ENCODE peak calls at places on chromosomes 13 and 19, in eight cellular contexts. K, O, G, Z, B, R, J and C are unnamed samples.

GRCh38 chr13:56720841-56721240 is 419.9 kb upstream of the PRR20A start:
- DNase-seq in K (no peak), O (no peak), G (no peak), Z (no peak), B (no peak), R (no peak), J (no peak), C (no peak)

GRCh38 chr13:44273991-44274810 is 99.4 kb upstream of the SERP2 start:
- DNase-seq in K (no peak), O (no peak), G (peak; percentile 77), Z (no peak), B (no peak), R (peak; percentile 29), J (peak; percentile 94), C (no peak)

GRCh38 chr13:23673354-23673753 is 103.1 kb downstream of the TNFRSF19 start:
- DNase-seq in K (no peak), O (no peak), G (peak; percentile 99), Z (no peak), B (no peak), R (no peak), J (peak; percentile 99), C (no peak)

GRCh38 chr19:32526895-32527294 is 54.1 kb upstream of the PDCD5 start:
- DNase-seq in K (no peak), O (no peak), G (no peak), Z (no peak), B (no peak), R (no peak), J (no peak), C (no peak)

GRCh38 chr19:49857834-49858590 is 7.1 kb downstream of the PTOV1 start:
- DNase-seq in K (no peak), O (no peak), G (no peak), Z (no peak), B (no peak), R (no peak), J (no peak), C (no peak)

GRCh38 chr13:44516771-44517170 is 59.4 kb downstream of the TSC22D1 start:
- DNase-seq in K (no peak), O (peak; percentile 48), G (no peak), Z (no peak), B (no peak), R (no peak), J (no peak), C (no peak)

GRCh38 chr19:8320564-8321066 is 560 bp downstream of the NDUFA7 start:
- DNase-seq in K (no peak), O (no peak), G (no peak), Z (no peak), B (no peak), R (no peak), J (no peak), C (no peak)

GRCh38 chr13:105587786-105588185 is 947.7 kb downstream of the EFNB2 start:
- DNase-seq in K (no peak), O (no peak), G (peak; percentile 2), Z (peak; percentile 77), B (peak; percentile 59), R (no peak), J (no peak), C (no peak)

GRCh38 chr19:46489445-46490272 is 6.0 kb downstream of the PNMA8B start:
- DNase-seq in K (peak; percentile 55), O (no peak), G (peak; percentile 62), Z (no peak), B (no peak), R (no peak), J (peak; percentile 56), C (no peak)

GRCh38 chr13:20331949-20332348 is 99.8 kb upstream of the GJB6 start:
- DNase-seq in K (no peak), O (no peak), G (no peak), Z (no peak), B (no peak), R (no peak), J (no peak), C (no peak)

GRCh38 chr19:1037553-1038115 is 2.3 kb upstream of the ABCA7 start:
- DNase-seq in K (no peak), O (no peak), G (no peak), Z (no peak), B (no peak), R (no peak), J (no peak), C (no peak)

GRCh38 chr13:46479286-46479685 is 73.7 kb upstream of the LRCH1 start:
- DNase-seq in K (no peak), O (no peak), G (no peak), Z (no peak), B (no peak), R (no peak), J (no peak), C (no peak)

GRCh38 chr13:28047784-28048388 is 52.5 kb downstream of the FLT3 start:
- DNase-seq in K (no peak), O (no peak), G (peak; percentile 79), Z (no peak), B (no peak), R (no peak), J (no peak), C (no peak)

GRCh38 chr19:16180611-16181010 is 4.6 kb upstream of the FAM32A start:
- DNase-seq in K (no peak), O (no peak), G (peak; percentile 86), Z (no peak), B (peak; percentile 51), R (no peak), J (peak; percentile 70), C (no peak)

GRCh38 chr19:48878219-48879024 is 6.2 kb downstream of the PPP1R15A start:
- DNase-seq in K (no peak), O (no peak), G (peak; percentile 41), Z (no peak), B (no peak), R (no peak), J (peak; percentile 63), C (no peak)

GRCh38 chr19:743168-743687 is 7.7 kb upstream of the MISP start:
- DNase-seq in K (peak; percentile 38), O (no peak), G (no peak), Z (no peak), B (peak; percentile 45), R (no peak), J (peak; percentile 19), C (no peak)

GRCh38 chr13:99990045-99990977 is 8.7 kb downstream of the ZIC2 start:
- DNase-seq in K (no peak), O (peak; percentile 74), G (no peak), Z (no peak), B (no peak), R (no peak), J (no peak), C (no peak)

GRCh38 chr13:33394294-33394932 is 108.9 kb upstream of the STARD13 start:
- DNase-seq in K (no peak), O (no peak), G (no peak), Z (no peak), B (no peak), R (no peak), J (no peak), C (no peak)

GRCh38 chr19:53294786-53295441 is 27.4 kb upstream of the VN1R4 start:
- DNase-seq in K (no peak), O (peak; percentile 78), G (no peak), Z (no peak), B (no peak), R (no peak), J (peak; percentile 7), C (no peak)

GRCh38 chr19:44401787-44402115 is 343 bp upstream of the ZNF285 start:
- DNase-seq in K (no peak), O (no peak), G (no peak), Z (no peak), B (no peak), R (no peak), J (no peak), C (no peak)

GRCh38 chr19:18340237-18340989 is at the start of gene PGPEP1:
- DNase-seq in K (peak; percentile 83), O (peak; percentile 83), G (peak; percentile 41), Z (no peak), B (peak; percentile 77), R (peak; percentile 29), J (peak; percentile 49), C (no peak)

DNA sequence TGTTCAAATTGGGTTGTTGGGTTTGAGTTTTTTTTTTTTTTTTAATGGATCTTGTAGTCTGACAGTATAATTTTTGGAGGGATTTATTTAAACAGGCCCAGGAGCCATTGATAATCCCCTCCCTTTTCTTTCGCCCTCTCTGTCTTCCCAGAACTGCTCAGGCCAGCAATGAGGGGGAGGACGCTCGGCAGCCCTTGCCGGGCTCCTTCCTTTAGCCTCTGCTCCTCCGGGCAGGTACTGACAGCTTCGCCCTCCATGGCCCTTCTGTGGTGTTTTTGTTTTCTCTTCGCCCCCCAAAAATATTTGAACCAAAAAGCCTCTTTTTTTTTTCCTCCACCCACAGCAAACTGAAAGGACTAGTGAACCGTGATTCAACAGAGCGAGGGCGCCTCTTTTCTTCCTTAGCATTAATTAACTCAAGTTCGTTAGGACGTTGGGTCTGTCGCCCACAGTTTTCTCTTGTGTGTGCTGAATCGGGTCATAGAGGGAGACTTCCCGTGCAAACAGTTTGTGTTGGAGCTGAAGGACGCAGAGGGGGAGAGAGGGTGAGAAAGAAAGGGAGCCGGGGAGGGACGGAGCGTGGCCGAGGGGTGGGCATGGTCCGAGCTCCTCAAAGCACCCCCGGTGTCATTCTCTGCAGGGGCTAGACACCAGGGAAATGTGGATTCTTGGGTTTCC is 21.5 kb downstream of the NFIX start:
- DNase-seq in K (no peak), O (no peak), G (no peak), Z (no peak), B (no peak), R (no peak), J (no peak), C (no peak)
- H3K27me3 ChIP-seq in K (no peaks in the 10 kb centered on the region), O (peaks cover 87% of the 10 kb centered on the region), G (no peaks in the 10 kb centered on the region), Z (peaks cover 4% of the 10 kb centered on the region), B (peaks cover 9% of the 10 kb centered on the region), R (peaks cover 43% of the 10 kb centered on the region), J (no peaks in the 10 kb centered on the region), C (no peaks in the 10 kb centered on the region)

GRCh38 chr19:12953456-12954149 is 3.4 kb downstream of the GADD45GIP1 start:
- DNase-seq in K (no peak), O (no peak), G (no peak), Z (no peak), B (no peak), R (no peak), J (no peak), C (no peak)
- H3K4me1 ChIP-seq in K (peaks cover 73% of the 10 kb centered on the region), O (no peaks in the 10 kb centered on the region), G (peaks cover 25% of the 10 kb centered on the region), Z (peaks cover 26% of the 10 kb centered on the region), B (peaks cover 18% of the 10 kb centered on the region), R (peaks cover 7% of the 10 kb centered on the region), J (peaks cover 17% of the 10 kb centered on the region), C (peaks cover 30% of the 10 kb centered on the region)

GRCh38 chr13:114208134-114208533 is 26.6 kb upstream of the CDC16 start:
- DNase-seq in K (no peak), O (no peak), G (no peak), Z (no peak), B (no peak), R (no peak), J (no peak), C (no peak)
- H3K27me3 ChIP-seq in K (peaks cover 33% of the 10 kb centered on the region), O (no peaks in the 10 kb centered on the region), G (peaks cover 12% of the 10 kb centered on the region), Z (peaks cover 2% of the 10 kb centered on the region), B (no peaks in the 10 kb centered on the region), R (no peaks in the 10 kb centered on the region), J (peaks cover 5% of the 10 kb centered on the region), C (no peaks in the 10 kb centered on the region)

DNA sequence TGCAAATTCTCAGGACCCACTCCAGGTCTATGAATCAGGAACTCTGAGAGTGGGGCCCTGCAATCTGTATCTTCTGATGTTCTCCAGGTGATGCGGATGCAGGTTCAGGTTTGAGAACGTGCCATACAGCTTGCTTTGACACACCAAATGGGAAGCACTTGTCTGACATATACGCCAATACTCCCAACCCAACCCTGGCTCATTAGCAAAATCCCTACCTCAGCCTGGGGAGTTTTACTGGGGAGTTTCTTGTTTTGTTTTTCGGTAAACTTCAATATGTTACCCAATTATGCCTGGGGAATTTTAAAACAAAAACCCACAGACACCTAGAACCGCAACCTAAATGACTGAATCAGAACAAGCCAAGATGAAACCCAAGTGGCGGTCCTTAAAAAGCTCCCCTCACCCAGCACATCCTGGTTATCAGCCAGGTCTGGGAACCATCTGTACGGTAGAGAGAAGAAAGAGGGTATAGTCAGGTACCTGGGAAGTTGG is 41.2 kb downstream of the ABCC4 start:
- DNase-seq in K (no peak), O (no peak), G (no peak), Z (no peak), B (no peak), R (no peak), J (no peak), C (no peak)
- H3K4me1 ChIP-seq in K (no peaks in the 10 kb centered on the region), O (no peaks in the 10 kb centered on the region), G (peaks cover 14% of the 10 kb centered on the region), Z (peaks cover 16% of the 10 kb centered on the region), B (peaks cover 20% of the 10 kb centered on the region), R (no peaks in the 10 kb centered on the region), J (peaks cover 10% of the 10 kb centered on the region), C (peaks cover 9% of the 10 kb centered on the region)